ENCODE peak calls at places on chromosome 17, in five cellular contexts. M is PC-3, N is SK-N-SH, Q is GM23338, U is HCT116. T is an unnamed sample.

GRCh38 chr17:43784628-43785101 is 4.4 kb downstream of the CFAP97D1 start:
- DNase-seq in U (no peak), M (peak; percentile 46), N (no peak), Q (no peak), T (no peak)

GRCh38 chr17:21002309-21003006 is 40.4 kb downstream of the USP22 start:
- DNase-seq in M (no peak), U (no peak), N (no peak), Q (no peak), T (no peak)

GRCh38 chr17:50539762-50540440 is 7.1 kb upstream of the SPATA20 start:
- DNase-seq in Q (peak; percentile 60), U (no peak), M (no peak), N (no peak), T (no peak)

GRCh38 chr17:75152971-75153853 is 1.1 kb downstream of the JPT1 start:
- DNase-seq in M (peak; percentile 69), Q (peak; percentile 77), U (no peak), N (peak; percentile 72), T (peak; percentile 63)

GRCh38 chr17:9763643-9764042 is 27.7 kb downstream of the DHRS7C start:
- DNase-seq in M (no peak), N (no peak), U (no peak), Q (no peak), T (no peak)

GRCh38 chr17:57892820-57893595 is 43.2 kb upstream of the MRPS23 start:
- DNase-seq in N (no peak), Q (peak; percentile 58), M (peak; percentile 98), U (peak; percentile 75), T (peak; percentile 92)

GRCh38 chr17:4304417-4305027 is 40.7 kb upstream of the ANKFY1 start:
- DNase-seq in M (peak; percentile 60), Q (peak; percentile 81), U (peak; percentile 18), N (peak; percentile 68), T (peak; percentile 11)

GRCh38 chr17:81509048-81509686 is 3.4 kb downstream of the ACTG1 start:
- DNase-seq in Q (no peak), M (peak; percentile 46), N (no peak), U (no peak), T (no peak)

GRCh38 chr17:76458580-76459490 is 5.9 kb upstream of the UBE2O start:
- DNase-seq in U (peak; percentile 57), Q (peak; percentile 94), N (peak; percentile 79), M (peak; percentile 86), T (peak; percentile 60)

GRCh38 chr17:82200743-82201497 is 11.7 kb downstream of the CCDC57 start:
- DNase-seq in M (no peak), U (no peak), N (peak; percentile 25), Q (no peak), T (no peak)

GRCh38 chr17:30571921-30572320 is 94.7 kb downstream of the GOSR1 start:
- DNase-seq in N (no peak), U (no peak), M (no peak), Q (no peak), T (no peak)

GRCh38 chr17:65166785-65167184 is 29.6 kb downstream of the RGS9 start:
- DNase-seq in Q (no peak), M (no peak), N (no peak), U (no peak), T (no peak)

GRCh38 chr17:75250009-75250471 is 11.4 kb downstream of the GGA3 start:
- DNase-seq in N (no peak), U (no peak), M (no peak), Q (no peak), T (no peak)

GRCh38 chr17:55448681-55449080 is 27.0 kb upstream of the MMD start:
- DNase-seq in U (no peak), N (no peak), M (peak; percentile 60), Q (no peak), T (no peak)

GRCh38 chr17:4236456-4236855 is 27.3 kb downstream of the ANKFY1 start:
- DNase-seq in Q (no peak), U (no peak), N (peak; percentile 24), M (no peak), T (no peak)

GRCh38 chr17:52147872-52148271 is 10.6 kb downstream of the CA10 start:
- DNase-seq in M (peak; percentile 36), Q (no peak), N (no peak), U (no peak), T (no peak)

GRCh38 chr17:48471807-48472484 is 41.9 kb upstream of the SKAP1 start:
- DNase-seq in U (no peak), Q (peak; percentile 30), N (no peak), M (no peak), T (no peak)

GRCh38 chr17:21457051-21458026 is 81.2 kb downstream of the KCNJ12 start:
- DNase-seq in U (peak; percentile 69), N (peak; percentile 96), M (peak; percentile 93), Q (peak; percentile 93), T (peak; percentile 94)

GRCh38 chr17:45160505-45161287 is 979 bp upstream of the HEXIM2 start:
- DNase-seq in U (no peak), M (peak; percentile 61), N (peak; percentile 81), Q (peak; percentile 95), T (peak; percentile 51)

DNA sequence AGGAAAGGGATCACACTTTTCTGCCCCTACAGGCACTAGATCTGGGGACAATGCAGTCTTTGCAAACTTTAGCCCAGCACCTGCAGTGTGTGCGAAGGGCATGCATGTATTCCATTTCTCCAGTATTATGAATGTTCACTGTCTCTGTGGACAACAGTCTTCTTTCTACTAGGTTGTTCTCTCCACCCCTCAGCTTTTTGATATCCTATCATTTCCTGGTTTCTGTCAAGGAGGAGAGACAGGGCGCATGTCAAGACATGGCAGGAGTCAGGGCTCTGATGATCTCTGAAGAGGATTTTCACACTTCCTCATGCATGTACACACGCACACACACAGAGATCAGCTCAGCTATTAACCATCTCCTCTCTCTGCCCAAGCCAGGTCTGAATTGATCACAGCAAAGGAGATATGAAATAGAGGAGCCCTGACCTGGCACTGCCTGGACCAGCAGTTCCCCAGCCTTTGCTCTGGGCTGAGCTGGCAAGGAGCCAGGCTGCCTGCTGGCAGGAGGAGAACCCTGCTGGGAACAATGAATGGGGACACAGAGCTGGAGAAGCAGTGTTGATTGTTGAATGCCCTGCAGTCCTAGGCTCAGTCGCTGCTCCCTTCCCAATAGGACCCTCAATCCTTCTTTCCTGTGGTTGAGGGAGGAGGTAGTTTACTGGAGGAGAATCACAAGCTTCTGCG is 2.6 kb downstream of the GPR179 start:
- DNase-seq in Q (peak; percentile 52), N (peak; percentile 84), U (no peak), M (no peak), T (peak; percentile 62)
- H3K27ac ChIP-seq in Q (no peak overlapping the region), N (no peak overlapping the region), U (no peak overlapping the region), M (no peak overlapping the region), T (no peak overlapping the region)

DNA sequence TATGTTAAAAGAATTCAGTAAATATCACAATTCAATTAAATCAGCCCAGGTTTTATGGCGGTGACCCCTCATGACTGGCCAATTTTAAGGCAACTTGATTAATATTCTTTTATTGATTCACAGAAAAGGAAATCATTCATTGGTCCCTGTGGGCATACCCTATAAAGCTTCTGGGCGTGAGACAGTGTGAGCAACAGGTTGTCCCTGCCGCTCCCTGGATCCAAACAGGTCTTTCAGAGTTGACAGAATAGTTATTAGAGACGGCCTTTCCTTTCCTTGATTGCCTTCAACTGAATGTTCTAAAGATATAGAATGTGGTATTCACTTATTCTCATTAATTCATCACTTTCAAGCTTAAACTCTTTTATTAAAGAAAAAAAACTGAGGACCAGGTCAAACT is 433.9 kb downstream of the KCNJ2 start:
- DNase-seq in N (no peak), U (no peak), Q (no peak), M (no peak), T (no peak)
- H3K9me2 ChIP-seq in N (no peaks in the 10 kb centered on the region), U (no peaks in the 10 kb centered on the region), Q (no peaks in the 10 kb centered on the region), M (no peaks in the 10 kb centered on the region), T (no peaks in the 10 kb centered on the region)

DNA sequence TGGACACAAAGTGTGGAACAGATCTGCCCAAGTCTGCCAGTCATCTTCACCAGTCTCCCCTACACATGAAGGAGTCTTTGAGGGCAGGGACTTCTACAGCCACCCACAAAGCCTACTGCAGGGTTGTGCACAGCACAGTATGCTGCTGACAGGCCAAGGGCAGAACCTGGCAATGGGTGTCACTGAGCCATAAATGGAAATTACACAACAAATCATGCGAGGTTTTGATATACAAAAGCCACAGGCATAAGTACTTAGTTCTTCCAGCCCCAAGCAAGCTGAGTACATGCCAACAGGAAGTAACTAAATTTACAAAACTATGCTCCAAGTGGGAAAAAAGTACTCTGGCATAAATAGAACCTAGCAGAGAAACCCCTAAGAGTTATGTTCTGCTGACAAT is 7.8 kb upstream of the PSMC3IP start:
- DNase-seq in U (no peak), Q (no peak), M (no peak), N (no peak), T (no peak)
- H3K4me1 ChIP-seq in U (no peaks in the 10 kb centered on the region), Q (no peaks in the 10 kb centered on the region), M (no peaks in the 10 kb centered on the region), N (no peaks in the 10 kb centered on the region), T (no peaks in the 10 kb centered on the region)

GRCh38 chr17:15351925-15352324 is 10.5 kb upstream of the TEKT3 start:
- DNase-seq in N (no peak), U (no peak), Q (no peak), M (peak; percentile 97), T (peak; percentile 43)
- H3K27ac ChIP-seq in N (no peak overlapping the region), U (no peak overlapping the region), Q (no peak overlapping the region), M (peak overlapping the region; percentile 60), T (no peak overlapping the region)

DNA sequence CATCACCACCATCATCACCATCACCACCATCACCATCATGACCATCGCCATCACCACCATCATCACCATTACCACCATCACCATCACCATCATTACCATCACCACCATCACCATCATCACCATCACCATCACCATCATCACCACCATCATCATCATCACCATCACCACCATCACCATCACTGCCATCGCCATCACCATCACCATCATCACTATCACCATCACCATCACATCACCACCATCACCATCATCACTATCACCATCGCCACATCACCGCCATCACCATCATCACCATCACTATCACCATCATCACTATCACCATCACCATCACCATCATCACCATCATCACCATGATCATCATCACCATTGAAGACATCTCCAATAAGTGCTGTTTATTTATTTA is 16.8 kb upstream of the MED9 start:
- DNase-seq in U (no peak), M (no peak), N (no peak), Q (no peak), T (no peak)
- H3K9me2 ChIP-seq in U (no peaks in the 10 kb centered on the region), M (no peaks in the 10 kb centered on the region), N (no peaks in the 10 kb centered on the region), Q (peaks cover 3% of the 10 kb centered on the region), T (no peaks in the 10 kb centered on the region)

DNA sequence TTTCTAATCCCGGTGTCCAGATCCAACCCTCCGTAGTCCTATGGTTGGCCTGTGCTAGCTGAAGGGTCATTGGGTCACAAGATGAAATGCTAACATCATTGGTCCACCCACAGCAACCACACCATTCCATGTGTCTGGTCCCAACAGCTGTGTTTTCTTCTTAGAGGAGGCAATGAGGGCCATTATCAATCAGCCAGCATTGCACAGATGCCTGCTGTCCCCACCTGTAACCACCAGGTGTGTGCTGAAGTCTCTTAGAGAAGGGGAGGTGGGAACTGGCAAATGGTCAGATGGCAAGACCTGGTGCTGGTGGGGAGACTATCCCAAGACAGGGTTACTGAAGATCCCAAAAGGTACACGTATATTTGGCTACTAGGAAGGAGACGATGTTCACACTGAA is 37.4 kb downstream of the HIC1 start:
- DNase-seq in U (no peak), M (no peak), Q (peak; percentile 57), N (no peak), T (no peak)
- H3K4me1 ChIP-seq in U (peaks cover 6% of the 10 kb centered on the region), M (peaks cover 7% of the 10 kb centered on the region), Q (peaks cover 24% of the 10 kb centered on the region), N (peaks cover 41% of the 10 kb centered on the region), T (peaks cover 12% of the 10 kb centered on the region)

DNA sequence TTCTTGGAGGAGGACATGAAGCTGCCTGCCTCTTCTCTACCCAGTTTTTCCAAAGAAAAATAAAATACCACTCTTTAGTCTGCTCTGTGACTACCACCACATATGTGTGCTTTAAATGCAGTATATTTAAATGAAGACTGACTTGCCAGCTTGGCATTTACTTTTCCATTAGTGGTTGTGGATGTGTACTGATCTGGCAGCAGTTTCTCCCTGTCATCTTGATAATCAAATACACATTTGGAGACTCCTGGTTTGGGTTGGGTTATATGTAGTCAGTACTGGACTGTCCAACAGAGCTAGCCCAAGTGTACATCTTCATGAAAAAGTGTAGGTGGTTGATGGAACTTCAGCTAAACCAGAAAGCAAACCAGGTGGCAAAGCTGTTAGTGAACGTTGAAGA is 19.9 kb downstream of the COX10 start:
- DNase-seq in Q (no peak), N (no peak), U (no peak), M (no peak), T (no peak)
- H3K27ac ChIP-seq in Q (no peak overlapping the region), N (peak overlapping the region; percentile 31), U (no peak overlapping the region), M (no peak overlapping the region), T (no peak overlapping the region)